ENCODE peak calls at places on chromosomes 4 and X, in seven cellular contexts. V is K562, W is brain microvascular endothelial cell, Q is pancreas, L is choroid plexus epithelial cell, X is AG04450, U is fibroblast of lung. R is an unnamed sample.

GRCh38 chrX:109797311-109797975 is 64.4 kb upstream of the ACSL4 start:
- DNase-seq in X (no peak), Q (no peak), L (no peak), W (no peak), U (peak), V (no peak), R (no peak)

GRCh38 chrX:10582215-10582733 is 38.1 kb downstream of the MID1 start:
- DNase-seq in V (peak), X (no peak), W (peak), Q (no peak), L (peak), U (peak), R (peak)

GRCh38 chrX:119667111-119667928 is 25.6 kb downstream of the SEPTIN6 start:
- DNase-seq in X (no peak), U (no peak), V (no peak), Q (no peak), W (no peak), L (no peak), R (peak)

GRCh38 chr4:187304131-187304530 is 580.5 kb upstream of the FAT1 start:
- DNase-seq in L (no peak), X (no peak), U (no peak), W (no peak), Q (no peak), V (no peak), R (no peak)

GRCh38 chrX:75547137-75547536 is 24.3 kb upstream of the ZDHHC15 start:
- DNase-seq in X (no peak), L (no peak), W (no peak), V (no peak), U (no peak), Q (no peak), R (no peak)

GRCh38 chrX:110563276-110563675 is 204.6 kb downstream of the RTL9 start:
- DNase-seq in X (no peak), V (no peak), Q (no peak), U (peak), W (no peak), L (no peak), R (peak)

GRCh38 chr4:69984030-69984443 is 11.7 kb upstream of the STATH start:
- DNase-seq in L (peak), Q (peak), X (no peak), W (peak), V (no peak), U (peak), R (peak)

GRCh38 chr4:170666909-170667308 is 577.2 kb upstream of the AADAT start:
- DNase-seq in V (no peak), W (no peak), U (no peak), L (no peak), X (no peak), Q (no peak), R (no peak)

GRCh38 chr4:142091085-142091513 is 454.7 kb downstream of the IL15 start:
- DNase-seq in W (peak), V (no peak), X (peak), U (peak), L (peak), Q (no peak), R (peak)

GRCh38 chr4:20248155-20248558 is 3.5 kb upstream of the SLIT2 start:
- DNase-seq in L (peak), V (no peak), W (peak), Q (no peak), X (peak), U (peak), R (peak)

GRCh38 chr4:8643986-8644385 is 51.4 kb downstream of the CPZ start:
- DNase-seq in L (no peak), X (no peak), Q (no peak), W (no peak), U (no peak), V (no peak), R (no peak)

GRCh38 chrX:46220822-46221221 is 324.4 kb downstream of the ZNF674 start:
- DNase-seq in U (no peak), L (no peak), X (no peak), W (no peak), Q (no peak), V (no peak), R (no peak)

GRCh38 chr4:183760326-183760725 is 101.2 kb downstream of the TRAPPC11 start:
- DNase-seq in X (no peak), Q (no peak), W (no peak), U (no peak), L (no peak), V (no peak), R (no peak)

GRCh38 chr4:73257995-73258667 is 467 bp downstream of the ANKRD17 start:
- DNase-seq in L (peak), W (peak), X (no peak), U (peak), V (peak), Q (no peak), R (peak)

GRCh38 chr4:124018383-124019317 is 622.1 kb downstream of the SPRY1 start:
- DNase-seq in L (peak), V (no peak), U (peak), X (no peak), W (peak), Q (peak), R (peak)

DNA sequence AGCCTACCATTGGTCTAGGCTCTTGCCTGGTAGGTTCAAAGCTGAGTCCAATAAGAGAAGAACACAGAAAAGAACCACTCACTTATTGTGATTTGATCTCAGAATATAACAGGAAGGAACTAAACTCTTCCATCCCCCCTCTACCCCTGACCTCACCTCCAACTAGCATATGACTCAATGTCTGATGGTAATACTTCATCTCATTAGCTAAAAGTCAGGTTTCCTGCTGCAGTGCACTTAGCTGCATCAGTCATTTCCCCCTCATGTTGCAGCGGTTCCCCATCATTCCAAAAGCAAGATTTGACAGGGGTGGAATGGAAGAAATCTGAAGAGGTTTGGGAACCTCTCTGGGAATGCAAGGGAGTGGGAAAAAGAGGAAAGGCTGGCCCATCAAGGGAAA is 289.5 kb downstream of the SMARCA1 start:
- DNase-seq in Q (no peak), X (no peak), U (peak), W (no peak), V (no peak), L (no peak), R (no peak)
- H3K4me3 ChIP-seq in Q (no peak), X (no peak), U (no peak), W (no peak), V (no peak), L (no peak), R (no peak)

DNA sequence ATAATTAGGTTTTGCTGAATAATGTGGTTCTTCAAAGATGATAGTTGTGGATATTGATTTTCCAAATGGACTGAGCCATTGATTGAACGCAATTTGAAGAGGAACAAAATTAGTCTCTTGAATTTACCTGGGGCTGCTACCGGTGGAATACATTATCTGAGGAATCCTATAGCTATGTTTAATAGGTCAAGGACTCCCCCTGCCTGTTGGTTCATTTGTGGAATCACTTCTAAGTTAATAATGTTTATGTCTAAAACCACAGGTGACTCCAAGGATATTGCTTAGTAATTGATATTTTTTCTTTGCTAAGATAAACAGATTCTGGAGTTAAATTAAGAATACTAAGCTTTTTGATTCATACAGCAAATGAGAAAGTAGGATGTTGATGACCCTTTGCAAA is 576.0 kb upstream of the PABPC4L start:
- DNase-seq in W (no peak), X (no peak), L (peak), Q (no peak), V (no peak), U (peak), R (no peak)
- TF ChIP-seq CTCF in W (no peak), X (no peak), L (no peak), Q (peak), V (no peak), U (no peak), R (no peak)

DNA sequence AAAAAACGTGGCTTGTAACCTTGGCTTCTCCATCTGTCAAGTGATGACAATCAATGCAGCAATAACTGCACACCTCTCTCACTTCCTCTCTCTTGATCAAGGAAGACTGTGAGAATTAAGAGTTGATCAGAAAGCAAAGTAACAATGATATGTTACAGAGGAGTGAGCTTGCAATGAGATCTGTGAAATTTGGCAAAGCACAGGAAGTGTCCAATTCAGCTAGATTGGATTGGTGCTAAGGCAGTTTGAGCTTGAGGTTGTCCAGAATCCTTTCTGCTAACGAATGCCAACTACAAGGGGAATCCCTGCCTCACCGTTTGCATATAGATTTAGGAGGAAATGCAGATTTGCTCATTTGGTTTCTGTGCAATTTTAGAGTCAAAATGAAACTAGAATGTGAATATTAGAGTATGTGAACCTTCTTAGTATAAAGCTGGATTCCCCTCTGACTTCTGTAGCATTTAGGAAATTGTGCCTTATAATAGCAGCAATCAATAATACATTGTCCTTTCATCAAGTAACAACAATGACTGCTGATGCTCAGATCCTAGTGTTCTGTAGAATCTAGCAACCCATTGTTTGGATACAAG is 346.4 kb downstream of the PTTG2 start:
- DNase-seq in W (no peak), V (no peak), L (no peak), X (no peak), U (no peak), Q (no peak), R (no peak)
- H3K4me3 ChIP-seq in W (no peak), V (no peak), L (no peak), X (no peak), U (no peak), Q (no peak), R (no peak)

DNA sequence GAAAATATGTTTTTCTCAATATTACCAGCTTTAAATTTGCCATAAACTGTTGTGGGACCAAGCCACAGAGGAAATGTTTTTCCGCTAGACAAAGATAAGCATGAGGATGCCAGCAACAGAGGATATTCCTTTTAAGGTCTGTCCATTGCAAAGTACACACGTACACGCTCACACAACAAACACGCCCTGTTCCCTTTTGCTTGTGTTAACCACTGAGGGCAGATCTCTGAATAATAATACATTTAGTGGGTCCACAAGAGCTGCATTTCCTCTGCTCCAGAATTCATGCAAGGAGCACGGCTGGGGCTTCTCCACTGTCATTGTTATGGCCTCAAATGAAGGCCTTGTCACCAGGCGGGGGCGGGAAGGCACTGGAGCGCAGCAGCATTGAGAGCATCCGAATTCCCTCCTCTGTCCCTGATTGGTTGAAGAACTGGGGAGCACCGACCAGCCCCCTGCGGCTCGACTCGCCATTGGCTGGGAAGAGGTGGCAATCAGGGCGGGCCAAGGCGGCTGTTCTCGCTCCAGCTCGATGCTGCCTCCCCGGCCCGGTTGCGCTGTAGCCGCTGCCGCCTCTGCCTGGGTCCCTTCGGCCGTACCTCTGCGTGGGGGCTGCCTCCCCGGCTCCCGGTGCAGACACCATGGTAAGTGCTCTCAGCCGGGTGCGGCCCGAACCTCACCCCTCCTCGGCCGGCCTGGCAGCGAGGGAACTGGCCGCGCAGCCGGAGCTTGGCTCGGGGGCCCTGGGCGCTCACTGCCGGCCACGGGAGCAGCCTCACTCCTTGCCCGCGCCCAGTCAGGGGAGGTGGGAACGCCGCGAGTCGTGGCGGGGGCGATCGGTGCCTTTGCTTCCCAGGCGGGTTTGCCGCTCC is at the start of gene GUCY1B1:
- DNase-seq in Q (peak), L (peak), W (peak), V (peak), U (peak), X (peak), R (peak)
- TF ChIP-seq CTCF in Q (no peak), L (peak), W (peak), V (no peak), U (peak), X (peak), R (peak)

DNA sequence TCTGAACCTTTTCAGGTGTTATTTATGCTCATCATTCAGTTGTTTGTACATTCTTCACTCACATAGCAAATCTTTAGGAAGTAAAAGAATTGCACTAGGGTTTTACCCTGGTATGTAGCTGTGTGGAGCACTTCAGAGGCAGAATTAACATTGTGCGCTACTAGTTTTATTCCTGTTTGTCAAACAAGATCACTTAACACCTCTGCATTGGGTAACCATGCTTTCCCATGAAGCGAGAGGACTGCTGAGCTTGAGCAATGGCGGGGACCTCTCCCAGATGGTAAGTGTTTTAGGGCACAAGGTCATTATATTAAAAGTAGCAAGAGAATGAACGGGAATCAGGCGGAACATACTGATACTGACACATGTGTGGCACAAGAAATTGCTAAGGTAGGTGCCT is 59.2 kb downstream of the SHROOM3 start:
- DNase-seq in X (no peak), L (no peak), Q (no peak), V (no peak), W (no peak), U (no peak), R (no peak)
- H3K4me3 ChIP-seq in X (no peak), L (no peak), Q (no peak), V (no peak), W (no peak), U (no peak), R (no peak)